ENCODE peak calls at places on chromosomes 3 and 15, in nine cellular contexts. H is astrocyte, A is progenitor cell of endocrine pancreas, E is endothelial cell, J is Calu3, X is GM20000, D is lower leg skin, T is HFFc6, O is psoas muscle. Z is an unnamed sample.

GRCh38 chr15:74179101-74179841 is 5.8 kb downstream of the ISLR start:
- DNase-seq in H (peak), A (no peak), E (no peak), J (peak), X (no peak), D (peak), T (peak), O (peak), Z (peak)

GRCh38 chr3:33277193-33277882 is at the start of gene FBXL2:
- DNase-seq in H (peak), A (peak), E (peak), J (peak), X (peak), D (no peak), T (peak), O (peak), Z (peak)

GRCh38 chr3:184592411-184593200 is 31.0 kb downstream of the EPHB3 start:
- DNase-seq in H (peak), A (no peak), E (no peak), J (no peak), X (no peak), D (no peak), T (no peak), O (peak), Z (no peak)

GRCh38 chr3:114378760-114379159 is 84.9 kb downstream of the TIGIT start:
- DNase-seq in H (no peak), A (no peak), E (no peak), J (no peak), X (no peak), D (no peak), T (no peak), O (no peak), Z (no peak)

GRCh38 chr3:193943200-193943599 is 192.7 kb upstream of the HES1 start:
- DNase-seq in H (no peak), A (no peak), E (no peak), J (no peak), X (no peak), D (peak), T (no peak), O (no peak), Z (no peak)

GRCh38 chr15:68699881-68700394 is 120.8 kb downstream of the ANP32A start:
- DNase-seq in H (no peak), A (no peak), E (no peak), J (no peak), X (no peak), D (no peak), T (no peak), O (no peak), Z (no peak)

GRCh38 chr3:39637807-39638206 is 170.3 kb downstream of the MOBP start:
- DNase-seq in H (peak), A (no peak), E (no peak), J (peak), X (no peak), D (no peak), T (peak), O (no peak), Z (no peak)

GRCh38 chr3:53680026-53680425 is 166.2 kb downstream of the CHDH start:
- DNase-seq in H (no peak), A (no peak), E (no peak), J (no peak), X (no peak), D (peak), T (no peak), O (peak), Z (no peak)

GRCh38 chr3:194489736-194490612 is 3.2 kb upstream of the ATP13A3 start:
- DNase-seq in H (peak), A (no peak), E (no peak), J (no peak), X (peak), D (no peak), T (peak), O (no peak), Z (no peak)

GRCh38 chr3:153051427-153052095 is 110.5 kb upstream of the RAP2B start:
- DNase-seq in H (peak), A (no peak), E (no peak), J (peak), X (no peak), D (no peak), T (peak), O (no peak), Z (no peak)

GRCh38 chr15:91627473-91628309 is 225.8 kb upstream of the SLCO3A1 start:
- DNase-seq in H (peak), A (no peak), E (no peak), J (no peak), X (no peak), D (no peak), T (no peak), O (no peak), Z (no peak)

GRCh38 chr15:27570746-27571145 is 528.4 kb downstream of the OCA2 start:
- DNase-seq in H (no peak), A (no peak), E (no peak), J (no peak), X (no peak), D (no peak), T (no peak), O (no peak), Z (no peak)

GRCh38 chr3:62587579-62588031 is 214.3 kb upstream of the FEZF2 start:
- DNase-seq in H (peak), A (no peak), E (no peak), J (no peak), X (no peak), D (no peak), T (peak), O (no peak), Z (no peak)

GRCh38 chr15:67146875-67147381 is 81.5 kb downstream of the SMAD3 start:
- DNase-seq in H (peak), A (no peak), E (no peak), J (peak), X (no peak), D (no peak), T (peak), O (peak), Z (peak)

GRCh38 chr3:174937488-174937887 is 78.4 kb downstream of the NAALADL2 start:
- DNase-seq in H (peak), A (no peak), E (no peak), J (no peak), X (no peak), D (no peak), T (peak), O (no peak), Z (no peak)

GRCh38 chr3:10363935-10364334 is 43.0 kb upstream of the SEC13 start:
- DNase-seq in H (no peak), A (no peak), E (no peak), J (no peak), X (no peak), D (no peak), T (peak), O (no peak), Z (no peak)

GRCh38 chr15:78325092-78325843 is 14.9 kb upstream of the CRABP1 start:
- DNase-seq in H (peak), A (no peak), E (no peak), J (no peak), X (no peak), D (no peak), T (peak), O (no peak), Z (no peak)

GRCh38 chr3:11629716-11630115 is 14.0 kb downstream of the VGLL4 start:
- DNase-seq in H (peak), A (no peak), E (no peak), J (no peak), X (no peak), D (no peak), T (peak), O (no peak), Z (no peak)

GRCh38 chr3:197023241-197023997 is 6.2 kb downstream of the MELTF start:
- DNase-seq in H (no peak), A (no peak), E (no peak), J (no peak), X (peak), D (peak), T (no peak), O (no peak), Z (no peak)

DNA sequence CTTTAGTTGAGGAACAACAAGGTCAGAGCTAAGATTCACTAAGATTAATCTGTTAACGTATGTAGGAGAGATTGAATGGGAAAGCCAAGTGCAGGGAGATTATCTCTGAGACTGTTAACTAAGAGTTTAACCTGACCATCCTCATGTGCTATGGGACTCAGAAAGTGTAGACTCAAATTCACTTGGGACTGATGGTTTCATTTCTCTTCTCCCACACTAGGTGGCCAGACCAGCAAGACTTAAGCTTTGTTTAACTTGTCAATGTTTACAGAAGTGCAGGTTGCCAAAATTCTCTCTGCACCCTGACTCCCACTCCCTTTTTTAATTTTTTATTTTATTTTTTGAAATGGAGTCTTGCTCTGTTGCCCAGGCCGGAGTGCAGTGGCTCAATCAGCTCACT is 6.3 kb upstream of the HEXA start:
- DNase-seq in H (no peak), A (no peak), E (no peak), J (peak), X (no peak), D (no peak), T (peak), O (no peak), Z (no peak)
- TF ChIP-seq CTCF in H (no peak), A (peak), E (peak), J (no peak), X (no peak), D (no peak), T (peak), O (no peak), Z (peak)

GRCh38 chr3:123637131-123637530 is 52.3 kb upstream of the HACD2 start:
- DNase-seq in H (no peak), A (no peak), E (no peak), J (no peak), X (no peak), D (no peak), T (no peak), O (no peak), Z (no peak)
- TF ChIP-seq CTCF in H (no peak), A (no peak), E (no peak), J (no peak), X (no peak), D (no peak), T (no peak), O (no peak), Z (no peak)

GRCh38 chr15:38724827-38725226 is 160.2 kb upstream of the RASGRP1 start:
- DNase-seq in H (no peak), A (no peak), E (no peak), J (no peak), X (no peak), D (no peak), T (no peak), O (no peak), Z (no peak)
- TF ChIP-seq CTCF in H (no peak), A (peak), E (no peak), J (no peak), X (no peak), D (no peak), T (peak), O (no peak), Z (no peak)

GRCh38 chr15:82943176-82943575 is 9.3 kb downstream of the HOMER2 start:
- DNase-seq in H (no peak), A (no peak), E (no peak), J (no peak), X (no peak), D (no peak), T (no peak), O (no peak), Z (no peak)
- TF ChIP-seq CTCF in H (no peak), A (no peak), E (no peak), J (no peak), X (no peak), D (no peak), T (no peak), O (no peak), Z (no peak)

GRCh38 chr3:117734431-117734830 is 1024.9 kb downstream of the TUSC7 start:
- DNase-seq in H (peak), A (no peak), E (no peak), J (peak), X (no peak), D (no peak), T (peak), O (no peak), Z (no peak)
- TF ChIP-seq CTCF in H (no peak), A (no peak), E (no peak), J (no peak), X (no peak), D (no peak), T (no peak), O (no peak), Z (no peak)

GRCh38 chr3:97823503-97824004 is 1.7 kb downstream of the CRYBG3 start:
- DNase-seq in H (no peak), A (no peak), E (no peak), J (no peak), X (no peak), D (no peak), T (no peak), O (peak), Z (no peak)

GRCh38 chr3:97821413-97821809 is 400 bp upstream of the CRYBG3 start:
- DNase-seq in H (peak), A (peak), E (peak), J (peak), X (no peak), D (peak), T (peak), O (peak), Z (peak)

GRCh38 chr3:97820780-97821179 is 1.0 kb upstream of the CRYBG3 start:
- DNase-seq in H (no peak), A (no peak), E (no peak), J (no peak), X (no peak), D (no peak), T (no peak), O (no peak), Z (no peak)

GRCh38 chr3:97823081-97823480 is 1.3 kb downstream of the CRYBG3 start:
- DNase-seq in H (no peak), A (no peak), E (no peak), J (no peak), X (no peak), D (no peak), T (no peak), O (no peak), Z (no peak)

GRCh38 chr3:97821810-97822775 is at the start of gene CRYBG3:
- DNase-seq in H (peak), A (peak), E (peak), J (peak), X (peak), D (peak), T (peak), O (peak), Z (peak)
- TF ChIP-seq CTCF in H (no peak), A (peak), E (no peak), J (peak), X (no peak), D (no peak), T (peak), O (peak), Z (no peak)

DNA sequence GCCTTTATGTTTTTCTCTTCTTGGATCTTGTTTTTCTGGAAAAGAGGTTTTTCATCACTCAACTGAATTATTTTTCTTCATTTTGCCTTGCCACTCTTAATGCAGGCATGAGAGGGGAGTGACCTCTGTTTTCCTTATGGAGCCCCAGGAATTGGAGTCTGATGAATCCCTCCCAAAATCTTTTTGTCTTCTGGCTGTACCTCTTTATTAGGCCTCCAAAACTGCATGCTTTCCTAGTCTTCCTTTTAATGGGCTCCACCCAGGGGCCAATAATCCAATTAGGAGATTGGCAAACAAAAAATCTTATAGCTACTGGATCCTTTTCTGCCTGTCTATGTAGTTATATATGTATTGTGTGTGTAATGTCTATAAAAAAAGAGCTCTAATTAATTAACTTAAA is 192.4 kb upstream of the PEX5L start:
- DNase-seq in H (no peak), A (no peak), E (no peak), J (no peak), X (no peak), D (no peak), T (no peak), O (no peak), Z (no peak)
- TF ChIP-seq CTCF in H (no peak), A (no peak), E (no peak), J (no peak), X (no peak), D (no peak), T (no peak), O (no peak), Z (no peak)